ENCODE peak calls at places on chromosomes 1 and 21, in five cellular contexts. One of them, this sample, is unnamed.

GRCh38 chr1:111199881-111200801 is at the start of gene DENND2D:
- DNase-seq in GM10248: no peak
- DNase-seq in astrocyte: no peak
- DNase-seq in adrenal gland: peak
- DNase-seq in astrocyte of the spinal cord: no peak
- DNase-seq in this sample: no peak

GRCh38 chr1:197145451-197146029 is 929 bp downstream of the ASPM start:
- DNase-seq in GM10248: no peak
- DNase-seq in astrocyte: no peak
- DNase-seq in adrenal gland: no peak
- DNase-seq in astrocyte of the spinal cord: peak
- DNase-seq in this sample: no peak

GRCh38 chr1:223763881-223764280 is 51.5 kb downstream of the CAPN2 start:
- DNase-seq in GM10248: no peak
- DNase-seq in astrocyte: no peak
- DNase-seq in adrenal gland: no peak
- DNase-seq in astrocyte of the spinal cord: no peak
- DNase-seq in this sample: no peak

GRCh38 chr21:33121715-33122475 is 52.0 kb downstream of the OLIG1 start:
- DNase-seq in GM10248: no peak
- DNase-seq in astrocyte: peak
- DNase-seq in adrenal gland: no peak
- DNase-seq in astrocyte of the spinal cord: peak
- DNase-seq in this sample: no peak

GRCh38 chr1:69086148-69086547 is 481.6 kb upstream of the LRRC7 start:
- DNase-seq in GM10248: no peak
- DNase-seq in astrocyte: no peak
- DNase-seq in adrenal gland: no peak
- DNase-seq in astrocyte of the spinal cord: no peak
- DNase-seq in this sample: no peak

GRCh38 chr1:145960468-145961108 is 2.8 kb upstream of the LIX1L start:
- DNase-seq in GM10248: peak
- DNase-seq in astrocyte: peak
- DNase-seq in adrenal gland: peak
- DNase-seq in astrocyte of the spinal cord: peak
- DNase-seq in this sample: peak

GRCh38 chr1:46601257-46602007 is 2.6 kb downstream of the MKNK1 start:
- DNase-seq in GM10248: no peak
- DNase-seq in astrocyte: no peak
- DNase-seq in adrenal gland: no peak
- DNase-seq in astrocyte of the spinal cord: no peak
- DNase-seq in this sample: no peak

GRCh38 chr21:43832158-43832550 is 32.9 kb upstream of the AGPAT3 start:
- DNase-seq in GM10248: no peak
- DNase-seq in astrocyte: no peak
- DNase-seq in adrenal gland: no peak
- DNase-seq in astrocyte of the spinal cord: no peak
- DNase-seq in this sample: no peak

GRCh38 chr21:41250519-41250918 is 66.1 kb upstream of the FAM3B start:
- DNase-seq in GM10248: no peak
- DNase-seq in astrocyte: peak
- DNase-seq in adrenal gland: no peak
- DNase-seq in astrocyte of the spinal cord: peak
- DNase-seq in this sample: no peak

GRCh38 chr21:30718239-30718909 is at the start of gene KRTAP21-3:
- DNase-seq in GM10248: no peak
- DNase-seq in astrocyte: peak
- DNase-seq in adrenal gland: no peak
- DNase-seq in astrocyte of the spinal cord: peak
- DNase-seq in this sample: peak

GRCh38 chr21:28636988-28637691 is 355.5 kb downstream of the LTN1 start:
- DNase-seq in GM10248: no peak
- DNase-seq in astrocyte: peak
- DNase-seq in adrenal gland: no peak
- DNase-seq in astrocyte of the spinal cord: peak
- DNase-seq in this sample: no peak

GRCh38 chr1:162297208-162297607 is 79.4 kb downstream of the SPATA46 start:
- DNase-seq in GM10248: no peak
- DNase-seq in astrocyte: no peak
- DNase-seq in adrenal gland: no peak
- DNase-seq in astrocyte of the spinal cord: no peak
- DNase-seq in this sample: no peak

GRCh38 chr1:228150458-228151169 is 884 bp downstream of the GJC2 start:
- DNase-seq in GM10248: no peak
- DNase-seq in astrocyte: peak
- DNase-seq in adrenal gland: peak
- DNase-seq in astrocyte of the spinal cord: peak
- DNase-seq in this sample: no peak

GRCh38 chr1:85318217-85318616 is 41.8 kb upstream of the BCL10 start:
- DNase-seq in GM10248: no peak
- DNase-seq in astrocyte: no peak
- DNase-seq in adrenal gland: no peak
- DNase-seq in astrocyte of the spinal cord: no peak
- DNase-seq in this sample: no peak

GRCh38 chr1:201092738-201093137 is 19.5 kb downstream of the CACNA1S start:
- DNase-seq in GM10248: no peak
- DNase-seq in astrocyte: no peak
- DNase-seq in adrenal gland: no peak
- DNase-seq in astrocyte of the spinal cord: no peak
- DNase-seq in this sample: no peak

GRCh38 chr1:189782280-189782679 is 695.4 kb downstream of the BRINP3 start:
- DNase-seq in GM10248: no peak
- DNase-seq in astrocyte: no peak
- DNase-seq in adrenal gland: no peak
- DNase-seq in astrocyte of the spinal cord: no peak
- DNase-seq in this sample: no peak

GRCh38 chr21:39175154-39175553 is 8.1 kb downstream of the PSMG1 start:
- DNase-seq in GM10248: no peak
- DNase-seq in astrocyte: no peak
- DNase-seq in adrenal gland: no peak
- DNase-seq in astrocyte of the spinal cord: peak
- DNase-seq in this sample: no peak

GRCh38 chr1:182217967-182218366 is 156.5 kb upstream of the ZNF648 start:
- DNase-seq in GM10248: no peak
- DNase-seq in astrocyte: no peak
- DNase-seq in adrenal gland: no peak
- DNase-seq in astrocyte of the spinal cord: no peak
- DNase-seq in this sample: no peak

GRCh38 chr1:11790880-11791715 is 14.7 kb downstream of the MTHFR start:
- DNase-seq in GM10248: no peak
- DNase-seq in astrocyte: peak
- DNase-seq in adrenal gland: peak
- DNase-seq in astrocyte of the spinal cord: peak
- DNase-seq in this sample: no peak

GRCh38 chr1:228083871-228084278 is 1.4 kb downstream of the ARF1 start:
- DNase-seq in GM10248: no peak
- DNase-seq in astrocyte: no peak
- DNase-seq in adrenal gland: peak
- DNase-seq in astrocyte of the spinal cord: peak
- DNase-seq in this sample: no peak

GRCh38 chr1:93447481-93448291 is at the start of gene FNBP1L:
- DNase-seq in GM10248: peak
- DNase-seq in astrocyte: peak
- DNase-seq in adrenal gland: peak
- DNase-seq in astrocyte of the spinal cord: peak
- DNase-seq in this sample: peak

GRCh38 chr1:20165522-20165951 is 20.4 kb upstream of the UBXN10 start:
- DNase-seq in GM10248: peak
- DNase-seq in astrocyte: no peak
- DNase-seq in adrenal gland: no peak
- DNase-seq in astrocyte of the spinal cord: no peak
- DNase-seq in this sample: no peak

GRCh38 chr1:198643827-198644226 is 5.0 kb downstream of the PTPRC start:
- DNase-seq in GM10248: no peak
- DNase-seq in astrocyte: no peak
- DNase-seq in adrenal gland: no peak
- DNase-seq in astrocyte of the spinal cord: no peak
- DNase-seq in this sample: no peak

GRCh38 chr1:226551299-226551698 is 2.7 kb downstream of the STUM start:
- DNase-seq in GM10248: no peak
- DNase-seq in astrocyte: no peak
- DNase-seq in adrenal gland: peak
- DNase-seq in astrocyte of the spinal cord: no peak
- DNase-seq in this sample: no peak

DNA sequence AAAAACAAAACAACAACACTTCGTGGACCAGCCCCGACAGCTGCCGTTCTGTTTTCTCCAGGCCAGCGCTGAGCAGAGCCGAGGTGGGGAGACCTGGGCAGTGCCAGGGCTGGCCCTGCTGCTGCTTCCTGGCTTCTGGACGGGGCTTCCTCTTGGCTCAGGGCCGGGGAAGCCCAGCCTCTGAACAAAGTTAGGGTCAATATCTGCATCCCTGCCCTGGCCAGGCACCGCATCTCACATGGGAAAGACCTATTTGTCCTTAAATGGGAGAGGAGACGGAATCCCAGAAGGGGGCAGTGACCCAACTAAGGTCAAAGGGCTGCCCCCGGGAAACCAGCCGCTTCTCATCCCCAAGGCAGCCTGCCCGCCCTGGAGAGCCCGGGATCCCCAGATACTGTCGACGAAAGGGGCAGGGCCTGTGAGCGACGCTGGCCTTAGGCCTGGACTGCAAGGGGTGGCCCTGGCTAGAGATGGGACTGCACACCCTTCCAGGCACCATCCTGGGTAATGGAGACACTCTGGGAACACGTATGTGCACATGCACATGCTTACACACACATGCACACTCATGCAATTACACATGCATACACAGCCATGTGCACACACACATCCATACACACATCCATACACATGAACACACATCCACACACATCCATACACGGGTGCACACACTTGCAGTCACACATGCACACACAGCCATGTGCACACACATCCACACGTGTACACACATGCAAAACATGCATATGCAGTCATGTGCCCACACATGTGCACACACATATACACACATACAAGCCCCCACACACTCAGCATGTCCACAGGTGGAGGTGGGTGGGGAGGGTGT is 22.1 kb upstream of the POFUT2 start:
- DNase-seq in GM10248: no peak
- DNase-seq in astrocyte: no peak
- DNase-seq in adrenal gland: peak
- DNase-seq in astrocyte of the spinal cord: no peak
- DNase-seq in this sample: no peak
- TF ChIP-seq CTCF in GM10248: no peak
- TF ChIP-seq CTCF in astrocyte: no peak
- TF ChIP-seq CTCF in adrenal gland: no peak
- TF ChIP-seq CTCF in astrocyte of the spinal cord: no peak
- TF ChIP-seq CTCF in this sample: no peak

GRCh38 chr21:45516671-45517151 is 25.5 kb downstream of the SLC19A1 start:
- DNase-seq in GM10248: no peak
- DNase-seq in astrocyte: no peak
- DNase-seq in adrenal gland: peak
- DNase-seq in astrocyte of the spinal cord: no peak
- DNase-seq in this sample: no peak
- TF ChIP-seq CTCF in GM10248: no peak
- TF ChIP-seq CTCF in astrocyte: no peak
- TF ChIP-seq CTCF in adrenal gland: no peak
- TF ChIP-seq CTCF in astrocyte of the spinal cord: no peak
- TF ChIP-seq CTCF in this sample: no peak

GRCh38 chr1:215143497-215143896 is 61.0 kb downstream of the KCNK2 start:
- DNase-seq in GM10248: no peak
- DNase-seq in astrocyte: no peak
- DNase-seq in adrenal gland: no peak
- DNase-seq in astrocyte of the spinal cord: no peak
- DNase-seq in this sample: no peak

GRCh38 chr1:215141460-215141859 is 58.9 kb downstream of the KCNK2 start:
- DNase-seq in GM10248: no peak
- DNase-seq in astrocyte: no peak
- DNase-seq in adrenal gland: no peak
- DNase-seq in astrocyte of the spinal cord: no peak
- DNase-seq in this sample: no peak

GRCh38 chr1:215147024-215147423 is 64.5 kb downstream of the KCNK2 start:
- DNase-seq in GM10248: no peak
- DNase-seq in astrocyte: no peak
- DNase-seq in adrenal gland: no peak
- DNase-seq in astrocyte of the spinal cord: no peak
- DNase-seq in this sample: no peak

GRCh38 chr1:215151841-215152240 is 69.3 kb downstream of the KCNK2 start:
- DNase-seq in GM10248: no peak
- DNase-seq in astrocyte: no peak
- DNase-seq in adrenal gland: no peak
- DNase-seq in astrocyte of the spinal cord: no peak
- DNase-seq in this sample: no peak

DNA sequence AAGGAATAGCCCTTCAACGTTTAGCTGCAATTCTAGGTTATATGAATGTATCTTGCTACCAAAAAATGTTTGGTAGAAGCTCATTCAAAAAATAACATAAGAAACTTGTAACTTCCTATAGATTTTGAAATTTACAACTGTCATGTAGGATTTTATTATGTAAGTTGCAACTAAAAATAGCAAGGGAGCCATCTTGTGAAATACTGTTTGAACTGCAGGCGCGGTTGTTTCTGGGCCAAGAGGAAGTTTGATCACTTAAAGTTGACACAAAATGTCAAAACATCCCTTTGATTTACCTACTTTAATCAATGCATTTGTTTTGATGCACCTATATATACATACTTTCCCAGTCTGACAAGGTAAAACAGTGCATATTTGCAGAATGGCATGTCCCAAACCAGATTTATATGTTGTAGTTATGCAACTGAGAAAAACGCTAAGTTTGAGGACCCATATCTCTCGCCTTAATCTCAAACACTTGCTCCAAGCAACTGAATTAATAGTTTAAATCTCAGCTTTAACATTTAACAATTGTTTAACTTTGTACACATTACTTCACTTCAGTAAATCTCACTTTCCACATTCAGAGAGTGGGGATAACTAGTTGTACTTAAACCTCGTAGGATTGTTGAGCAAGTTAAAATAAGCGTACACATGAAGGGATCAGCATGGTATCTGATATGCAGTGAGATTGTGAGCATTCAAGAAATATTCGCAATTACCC is 63.9 kb downstream of the KCNK2 start:
- DNase-seq in GM10248: no peak
- DNase-seq in astrocyte: peak
- DNase-seq in adrenal gland: no peak
- DNase-seq in astrocyte of the spinal cord: peak
- DNase-seq in this sample: no peak
- TF ChIP-seq CTCF in GM10248: peak
- TF ChIP-seq CTCF in astrocyte: peak
- TF ChIP-seq CTCF in adrenal gland: peak
- TF ChIP-seq CTCF in astrocyte of the spinal cord: peak
- TF ChIP-seq CTCF in this sample: no peak

DNA sequence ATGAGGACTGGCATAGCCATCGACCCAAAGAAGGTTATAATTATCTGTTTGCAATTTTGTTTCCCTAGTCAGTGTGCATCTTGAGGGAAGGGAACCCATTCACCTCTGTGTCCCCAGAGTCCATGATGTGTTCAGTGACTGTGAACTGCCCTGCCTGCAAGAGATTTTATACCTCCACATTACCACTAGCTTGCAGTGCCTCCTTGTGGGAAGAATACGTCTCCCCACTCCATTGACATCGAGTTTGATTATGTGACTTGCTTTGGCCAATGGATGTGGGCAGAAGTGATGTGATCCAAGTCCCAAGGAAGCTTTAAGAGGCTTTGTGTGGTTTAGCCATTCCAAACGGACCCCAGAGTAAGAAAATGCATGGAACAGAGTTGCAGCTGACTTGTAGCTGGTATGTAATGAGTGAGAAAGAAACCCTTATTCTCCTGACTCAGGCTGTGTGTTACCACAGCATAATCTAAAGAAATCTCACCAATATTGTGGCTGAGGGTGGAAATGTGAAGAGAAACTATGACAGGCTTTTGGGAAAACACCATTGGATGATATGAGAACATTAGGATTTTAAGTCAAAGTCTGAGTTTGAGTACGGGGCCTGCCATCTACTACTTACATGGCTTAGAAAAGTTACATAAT is 47.8 kb upstream of the NRDC start:
- DNase-seq in GM10248: no peak
- DNase-seq in astrocyte: peak
- DNase-seq in adrenal gland: no peak
- DNase-seq in astrocyte of the spinal cord: peak
- DNase-seq in this sample: no peak
- TF ChIP-seq CTCF in GM10248: peak
- TF ChIP-seq CTCF in astrocyte: peak
- TF ChIP-seq CTCF in adrenal gland: peak
- TF ChIP-seq CTCF in astrocyte of the spinal cord: peak
- TF ChIP-seq CTCF in this sample: no peak

This sample was measured in GM20000.